ENCODE peak calls at places on chromosome 14, in four cellular contexts. H, Q, M and J are unnamed samples.

GRCh38 chr14:86852530-86852929 is 1140.5 kb downstream of the GALC start:
- DNase-seq in H (peak), Q (no peak), M (no peak), J (no peak)

GRCh38 chr14:57389646-57390036 is 745 bp upstream of the NAA30 start:
- DNase-seq in M (no peak), H (no peak), Q (no peak), J (no peak)

GRCh38 chr14:30077946-30078345 is 150.3 kb upstream of the PRKD1 start:
- DNase-seq in Q (no peak), H (no peak), M (no peak), J (no peak)

GRCh38 chr14:101028971-101029667 is 125.6 kb upstream of the RTL1 start:
- DNase-seq in M (no peak), H (no peak), Q (no peak), J (peak)

GRCh38 chr14:26597136-26598080 is at the start of gene NOVA1:
- DNase-seq in H (peak), M (peak), Q (peak), J (peak)

GRCh38 chr14:65239897-65240296 is 137.6 kb upstream of the MAX start:
- DNase-seq in Q (no peak), H (no peak), M (no peak), J (no peak)

GRCh38 chr14:68466491-68466977 is 326.3 kb downstream of the ZFP36L1 start:
- DNase-seq in M (no peak), H (peak), Q (no peak), J (no peak)

GRCh38 chr14:27557445-27557844 is 959.6 kb upstream of the NOVA1 start:
- DNase-seq in Q (no peak), H (no peak), M (no peak), J (no peak)

GRCh38 chr14:105527381-105528196 is 1.2 kb downstream of the TMEM121 start:
- DNase-seq in M (no peak), H (no peak), Q (peak), J (no peak)

GRCh38 chr14:61280526-61281185 is 482 bp downstream of the TMEM30B start:
- DNase-seq in M (peak), Q (peak), H (peak), J (peak)
- TF ChIP-seq CTCF in M (no peak), Q (peak), H (peak), J (peak)

GRCh38 chr14:81931828-81932227 is 398.2 kb upstream of the SEL1L start:
- DNase-seq in H (no peak), Q (no peak), M (no peak), J (no peak)

GRCh38 chr14:81927069-81927468 is 393.4 kb upstream of the SEL1L start:
- DNase-seq in M (no peak), H (no peak), Q (no peak), J (no peak)
- TF ChIP-seq CTCF in M (peak), H (no peak), Q (peak), J (peak)

GRCh38 chr14:71220462-71220861 is 313.2 kb downstream of the PCNX1 start:
- DNase-seq in M (no peak), Q (no peak), H (no peak), J (no peak)

GRCh38 chr14:71229875-71230274 is 322.6 kb downstream of the PCNX1 start:
- DNase-seq in H (no peak), M (no peak), Q (no peak), J (no peak)

GRCh38 chr14:71228711-71229110 is 321.5 kb downstream of the PCNX1 start:
- DNase-seq in H (no peak), M (no peak), Q (no peak), J (no peak)

GRCh38 chr14:71221119-71221518 is 313.9 kb downstream of the PCNX1 start:
- DNase-seq in M (no peak), H (no peak), Q (no peak), J (no peak)

DNA sequence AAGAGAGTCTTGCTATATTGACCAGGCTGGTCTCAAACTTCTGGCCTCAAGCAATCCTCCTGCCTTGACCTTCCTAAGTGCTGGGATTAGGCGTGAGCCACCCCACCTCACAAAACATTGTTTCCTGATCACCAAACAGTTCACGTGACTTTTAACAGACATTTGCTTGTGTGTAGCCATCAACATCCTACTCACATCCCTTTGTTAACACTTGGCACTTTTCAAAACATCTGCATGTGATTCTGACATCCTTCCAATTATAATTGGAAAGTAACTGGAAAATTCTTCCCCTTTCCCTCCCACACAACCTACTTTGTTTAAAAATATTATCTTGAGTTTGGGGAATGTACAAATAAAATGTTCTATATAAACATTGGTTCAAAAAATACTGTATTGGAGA is 317.8 kb downstream of the PCNX1 start:
- DNase-seq in M (no peak), Q (no peak), H (peak), J (no peak)
- TF ChIP-seq CTCF in M (no peak), Q (no peak), H (no peak), J (no peak)

DNA sequence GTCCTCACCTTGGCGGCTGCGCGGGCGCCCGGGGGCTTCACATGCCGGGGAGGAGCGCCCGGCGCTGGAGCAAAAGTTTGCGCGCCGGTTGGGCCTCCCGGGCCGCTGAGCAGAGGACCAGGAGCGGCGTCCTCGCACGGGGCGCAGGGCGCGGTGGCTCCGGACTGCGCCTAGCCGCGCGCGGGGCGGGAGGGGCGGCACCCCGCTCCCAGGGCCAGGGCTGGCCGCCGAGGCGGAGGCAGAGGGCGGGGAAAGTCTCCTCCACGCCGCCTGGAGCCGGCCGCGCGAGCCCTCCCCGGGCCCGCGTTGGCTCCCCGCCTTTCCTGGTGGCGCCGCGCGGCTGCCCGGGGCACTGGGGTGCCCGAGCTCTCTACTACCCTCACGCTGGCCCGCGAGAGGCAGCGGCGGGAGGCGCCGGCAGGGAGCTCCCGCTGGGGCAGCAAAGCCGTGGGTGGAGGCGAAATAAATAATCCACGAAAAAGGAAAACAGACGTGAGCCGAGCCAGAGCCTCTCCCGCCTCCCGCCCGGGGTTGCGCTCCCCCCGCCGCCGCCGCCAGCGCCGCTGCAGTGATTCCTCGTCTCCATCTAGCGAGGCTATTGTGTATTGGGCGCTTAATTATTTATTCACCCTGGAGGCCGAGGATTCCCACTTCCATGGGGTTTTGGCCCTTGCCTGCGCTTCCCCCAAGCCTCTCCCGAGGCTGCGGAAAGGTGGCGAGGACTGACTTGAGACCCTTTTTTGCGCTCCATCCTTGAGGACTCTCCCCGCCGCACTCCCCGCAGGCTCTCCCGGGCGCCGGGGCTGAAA is 476 bp upstream of the PRIMA1 start:
- DNase-seq in H (no peak), Q (peak), M (peak), J (peak)
- TF ChIP-seq CTCF in H (no peak), Q (peak), M (peak), J (no peak)

GRCh38 chr14:106691601-106692291 is 1165.4 kb downstream of the TMEM121 start:
- DNase-seq in H (no peak), M (peak), Q (peak), J (no peak)
- TF ChIP-seq CTCF in H (no peak), M (peak), Q (no peak), J (no peak)

GRCh38 chr14:35826952-35827416 is 846 bp downstream of the BRMS1L start:
- DNase-seq in M (no peak), Q (no peak), H (no peak), J (no peak)

GRCh38 chr14:35829449-35829848 is 3.3 kb downstream of the BRMS1L start:
- DNase-seq in H (peak), M (no peak), Q (no peak), J (no peak)

GRCh38 chr14:35827678-35828472 is 1.7 kb downstream of the BRMS1L start:
- DNase-seq in Q (no peak), M (no peak), H (no peak), J (no peak)

GRCh38 chr14:35825968-35826217 is 245 bp upstream of the BRMS1L start:
- DNase-seq in H (no peak), Q (no peak), M (no peak), J (no peak)

GRCh38 chr14:35826218-35826951 is at the start of gene BRMS1L:
- DNase-seq in H (peak), Q (peak), M (peak), J (peak)
- TF ChIP-seq CTCF in H (no peak), Q (no peak), M (no peak), J (no peak)

GRCh38 chr14:73591690-73592448 is at the start of gene ACOT4:
- DNase-seq in Q (peak), M (no peak), H (peak), J (peak)
- TF ChIP-seq CTCF in Q (no peak), M (no peak), H (no peak), J (no peak)

GRCh38 chr14:24481622-24482324 is 26.3 kb downstream of the CMA1 start:
- DNase-seq in Q (peak), M (peak), H (peak), J (peak)
- TF ChIP-seq CTCF in Q (peak), M (peak), H (peak), J (peak)

GRCh38 chr14:93100098-93100497 is 15.6 kb downstream of the ITPK1 start:
- DNase-seq in M (no peak), H (no peak), Q (no peak), J (no peak)

GRCh38 chr14:93099643-93100042 is 16.1 kb downstream of the ITPK1 start:
- DNase-seq in Q (no peak), M (no peak), H (no peak), J (no peak)

GRCh38 chr14:93096923-93097322 is 18.8 kb downstream of the ITPK1 start:
- DNase-seq in Q (no peak), H (no peak), M (no peak), J (no peak)

GRCh38 chr14:93100570-93100969 is 15.2 kb downstream of the ITPK1 start:
- DNase-seq in Q (no peak), M (peak), H (no peak), J (no peak)

DNA sequence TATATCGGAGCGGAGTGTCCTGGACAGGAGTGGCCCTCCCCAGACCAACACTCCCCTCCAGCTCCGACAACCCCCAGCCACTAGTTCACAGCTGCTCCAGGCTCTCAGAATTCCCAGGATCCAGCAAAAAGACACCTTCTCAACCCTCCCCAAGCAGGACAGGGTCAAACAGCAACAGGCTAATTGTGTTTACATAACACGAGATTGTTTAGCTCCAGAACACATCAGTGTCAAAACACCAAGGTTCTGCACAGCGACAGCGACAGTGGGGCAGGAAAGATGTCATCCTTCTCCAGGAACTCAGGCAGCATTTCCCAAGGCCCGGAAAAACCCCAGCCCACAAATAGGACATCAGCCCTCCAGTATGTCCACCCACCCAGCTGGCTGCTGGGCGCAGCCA is 16.5 kb downstream of the ITPK1 start:
- DNase-seq in Q (no peak), H (no peak), M (no peak), J (no peak)
- TF ChIP-seq CTCF in Q (no peak), H (no peak), M (no peak), J (no peak)

GRCh38 chr14:45716506-45716905 is 463.5 kb upstream of the MIS18BP1 start:
- DNase-seq in Q (peak), H (no peak), M (peak), J (peak)
- TF ChIP-seq CTCF in Q (peak), H (no peak), M (peak), J (peak)